ENCODE peak calls at places on chromosome 16, in four cellular contexts. K, E, Q and I are unnamed samples. For H3K36me3, the result is how much of the 10 kb centered on the place peaks cover.

GRCh38 chr16:68284847-68285246 is 20.5 kb downstream of the SLC7A6 start:
- DNase-seq in K (no peak), E (no peak), Q (peak), I (no peak)

GRCh38 chr16:24988593-24989338 is 26.4 kb downstream of the ARHGAP17 start:
- DNase-seq in K (peak), E (peak), Q (peak), I (no peak)

GRCh38 chr16:28623172-28623711 is 13.4 kb upstream of the SULT1A1 start:
- DNase-seq in K (peak), E (no peak), Q (peak), I (peak)

GRCh38 chr16:81149614-81150013 is 53.4 kb upstream of the GCSH start:
- DNase-seq in K (no peak), E (no peak), Q (no peak), I (no peak)

GRCh38 chr16:50381679-50382440 is 13.1 kb upstream of the BRD7 start:
- DNase-seq in K (no peak), E (no peak), Q (no peak), I (peak)

GRCh38 chr16:48201515-48202201 is 42.4 kb upstream of the LONP2 start:
- DNase-seq in K (no peak), E (no peak), Q (no peak), I (no peak)

GRCh38 chr16:82995927-82996441 is 369.2 kb downstream of the CDH13 start:
- DNase-seq in K (no peak), E (peak), Q (no peak), I (no peak)

GRCh38 chr16:3503513-3503912 is 2.7 kb downstream of the CLUAP1 start:
- DNase-seq in K (no peak), E (no peak), Q (peak), I (no peak)

GRCh38 chr16:66493490-66494401 is 56.2 kb downstream of the TK2 start:
- DNase-seq in K (no peak), E (no peak), Q (no peak), I (no peak)

GRCh38 chr16:69712277-69712676 is 14.1 kb downstream of the NQO1 start:
- DNase-seq in K (no peak), E (no peak), Q (no peak), I (no peak)

GRCh38 chr16:3971261-3971660 is 90.7 kb upstream of the CREBBP start:
- DNase-seq in K (peak), E (peak), Q (no peak), I (no peak)

GRCh38 chr16:71501562-71501961 is 12.4 kb upstream of the ZNF19 start:
- DNase-seq in K (no peak), E (no peak), Q (peak), I (no peak)

GRCh38 chr16:27168790-27169189 is 34.5 kb upstream of the KDM8 start:
- DNase-seq in K (no peak), E (no peak), Q (no peak), I (no peak)

GRCh38 chr16:4514606-4515005 is 24.0 kb downstream of the CDIP1 start:
- DNase-seq in K (no peak), E (no peak), Q (no peak), I (no peak)

GRCh38 chr16:11914210-11914758 is 1.5 kb downstream of the GSPT1 start:
- DNase-seq in K (no peak), E (no peak), Q (peak), I (no peak)

GRCh38 chr16:86303787-86304685 is 206.3 kb upstream of the FOXF1 start:
- DNase-seq in K (no peak), E (peak), Q (no peak), I (peak)
- H3K4me2 ChIP-seq in K (no peak), E (no peak), Q (no peak), I (no peak)

GRCh38 chr16:57039148-57039812 is 49.9 kb downstream of the NLRC5 start:
- DNase-seq in K (no peak), E (peak), Q (peak), I (no peak)
- H3K36me3 ChIP-seq in K (under half), E (under half), Q (half or more), I (under half)

GRCh38 chr16:880471-881171 is 80.1 kb upstream of the GNG13 start:
- DNase-seq in K (no peak), E (no peak), Q (no peak), I (no peak)
- H3K4me2 ChIP-seq in K (no peak), E (no peak), Q (no peak), I (no peak)

DNA sequence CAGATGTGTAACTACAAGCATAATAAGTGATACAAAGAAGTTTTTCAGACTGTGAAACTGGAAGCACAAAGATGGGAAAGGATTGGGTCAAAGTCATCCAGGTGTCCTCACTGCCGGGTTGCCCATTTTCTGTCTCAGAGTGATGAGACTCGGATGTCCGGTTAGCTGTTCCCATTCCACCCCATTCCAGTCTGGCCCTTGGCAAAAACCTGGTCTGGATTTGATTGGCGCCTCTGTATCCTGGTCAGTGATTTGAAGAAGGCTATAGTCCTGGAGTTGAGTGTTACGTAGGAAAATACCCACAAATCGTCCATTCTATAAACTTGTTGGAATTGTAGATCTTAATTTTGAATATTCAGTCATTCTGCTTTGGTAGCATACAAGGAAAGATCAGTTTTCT is 19.9 kb upstream of the PHKG2 start:
- DNase-seq in K (no peak), E (no peak), Q (no peak), I (no peak)
- H3K36me3 ChIP-seq in K (under half), E (half or more), Q (half or more), I (under half)